ENCODE peak calls at places on chromosomes 11 and 22, in ten cellular contexts. C is fibroblast of mammary gland; F is AG08395; Y is IMR-90; L is psoas muscle; D is stimulated activated CD4-positive, alpha-beta T cell treated with anti-CD3 and anti-CD28 coated beads, Interleukin-2, amount 100 ng/mL, for 48 hours; Z is A549; J is neural crest cell; V is activated T-cell treated with anti-CD3 and anti-CD28 coated beads, Interleukin-2, amount 50 U/mL, for 48 hours; N is activated CD4-positive, CD25-positive, alpha-beta regulatory T cell. W is an unnamed sample.

GRCh38 chr11:78646564-78647185 is 72.0 kb upstream of the NARS2 start:
- DNase-seq in N (no peak), Z (peak), C (peak), V (peak), L (no peak), J (peak), Y (peak), D (peak), F (peak), W (peak)

GRCh38 chr11:32893947-32894827 is 1.6 kb downstream of the QSER1 start:
- DNase-seq in D (no peak), Y (peak), N (no peak), V (peak), J (no peak), F (peak), C (peak), Z (peak), L (no peak), W (peak)

GRCh38 chr11:95229199-95230053 is 1.6 kb downstream of the SESN3 start:
- DNase-seq in V (no peak), C (peak), J (no peak), N (no peak), Y (peak), L (peak), Z (no peak), F (no peak), D (no peak), W (no peak)

GRCh38 chr22:49193348-49193747 is 634.3 kb downstream of the BRD1 start:
- DNase-seq in N (no peak), F (no peak), Y (no peak), Z (no peak), L (peak), V (no peak), C (no peak), D (no peak), J (no peak), W (no peak)

GRCh38 chr22:43497956-43498855 is 86.4 kb downstream of the MPPED1 start:
- DNase-seq in J (no peak), L (no peak), F (no peak), Y (no peak), N (no peak), Z (no peak), D (no peak), V (no peak), C (no peak), W (no peak)

GRCh38 chr11:116192509-116193206 is 580.1 kb downstream of the BUD13 start:
- DNase-seq in C (no peak), D (no peak), F (peak), Y (no peak), N (no peak), J (no peak), L (no peak), Z (no peak), V (no peak), W (no peak)

GRCh38 chr22:24952837-24953293 is 349 bp downstream of the KIAA1671 start:
- DNase-seq in J (peak), D (no peak), N (no peak), V (peak), F (peak), C (peak), Z (peak), L (peak), Y (peak), W (peak)

GRCh38 chr22:43289976-43290663 is 53.1 kb downstream of the SCUBE1 start:
- DNase-seq in Y (peak), J (no peak), C (peak), D (no peak), N (no peak), V (no peak), Z (no peak), F (peak), L (peak), W (no peak)

GRCh38 chr22:26610983-26611382 is 6.8 kb downstream of the CRYBB1 start:
- DNase-seq in Y (peak), J (no peak), C (peak), Z (no peak), F (no peak), N (no peak), V (no peak), D (no peak), L (no peak), W (no peak)

GRCh38 chr22:36386900-36387663 is 685 bp downstream of the MYH9 start:
- DNase-seq in C (no peak), D (no peak), Y (no peak), V (peak), J (no peak), L (peak), N (peak), F (peak), Z (no peak), W (no peak)

GRCh38 chr11:4683020-4683419 is 14.6 kb downstream of the OR51E2 start:
- DNase-seq in F (no peak), V (no peak), Y (peak), D (no peak), C (peak), L (no peak), J (no peak), Z (no peak), N (no peak), W (no peak)

GRCh38 chr11:104534268-104534667 is 364.0 kb downstream of the CASP12 start:
- DNase-seq in N (no peak), F (no peak), V (no peak), L (no peak), D (no peak), Y (peak), J (no peak), C (peak), Z (peak), W (no peak)

GRCh38 chr22:29078869-29079207 is 6.0 kb downstream of the KREMEN1 start:
- DNase-seq in J (no peak), D (no peak), C (no peak), Y (no peak), Z (no peak), F (no peak), V (no peak), L (no peak), N (no peak), W (no peak)

GRCh38 chr22:35533365-35534029 is 7.1 kb upstream of the RASD2 start:
- DNase-seq in V (no peak), C (no peak), J (no peak), N (no peak), L (no peak), D (no peak), Z (no peak), F (no peak), Y (no peak), W (no peak)

W was measured in HuH-7.5.